ENCODE peak calls at places on chromosome 2, in five cellular contexts. A, K, F, S and T are unnamed samples.

GRCh38 chr2:20348542-20348941 is 2.1 kb downstream of the PUM2 start:
- DNase-seq in K (no peak), S (no peak), F (no peak), A (no peak), T (no peak)

GRCh38 chr2:232481322-232482140 is 6.1 kb downstream of the ECEL1 start:
- DNase-seq in K (peak; percentile 33), S (peak; percentile 6), F (no peak), A (no peak), T (no peak)

GRCh38 chr2:109254174-109254904 is 125.3 kb downstream of the SH3RF3 start:
- DNase-seq in A (no peak), S (no peak), K (no peak), F (no peak), T (no peak)

GRCh38 chr2:98487806-98488189 is 43.1 kb downstream of the INPP4A start:
- DNase-seq in F (no peak), K (no peak), S (no peak), A (peak; percentile 76), T (no peak)

GRCh38 chr2:237149425-237149824 is 63.7 kb downstream of the COPS8 start:
- DNase-seq in K (peak; percentile 73), S (no peak), A (no peak), F (no peak), T (no peak)

GRCh38 chr2:189959450-189959849 is 103.1 kb downstream of the MSTN start:
- DNase-seq in F (no peak), A (no peak), K (no peak), S (no peak), T (no peak)

GRCh38 chr2:15521782-15522181 is 39.4 kb downstream of the NBAS start:
- DNase-seq in K (no peak), A (no peak), S (no peak), F (no peak), T (no peak)

GRCh38 chr2:217837001-217837491 is 165.7 kb downstream of the TNS1 start:
- DNase-seq in A (peak; percentile 60), F (peak; percentile 57), S (peak; percentile 89), K (no peak), T (peak; percentile 88)